ENCODE peak calls at places on chromosome 21, in nine cellular contexts. W, D, S, N, I, M, O, L and H are unnamed samples.

GRCh38 chr21:7916329-7917303 is 2604.8 kb upstream of the TPTE start:
- DNase-seq in O (no peak), L (no peak), W (no peak), D (no peak), S (no peak), M (no peak), I (no peak), N (no peak), H (no peak)

GRCh38 chr21:16532841-16533240 is 803.1 kb downstream of the USP25 start:
- DNase-seq in D (no peak), W (no peak), M (no peak), S (no peak), L (no peak), N (no peak), I (no peak), O (no peak), H (no peak)

GRCh38 chr21:43290529-43291346 is 121.9 kb downstream of the CRYAA start:
- DNase-seq in I (no peak), M (peak), W (no peak), D (no peak), L (peak), S (no peak), O (no peak), N (no peak), H (no peak)

GRCh38 chr21:20617130-20617529 is 381.1 kb upstream of the NCAM2 start:
- DNase-seq in L (no peak), M (no peak), I (no peak), D (peak), O (peak), N (peak), S (no peak), W (no peak), H (no peak)

GRCh38 chr21:44261675-44262295 is at the start of gene DNMT3L:
- DNase-seq in W (no peak), N (no peak), L (no peak), D (no peak), S (no peak), I (no peak), O (no peak), M (no peak), H (no peak)

GRCh38 chr21:31117046-31117916 is 79.0 kb upstream of the KRTAP19-8 start:
- DNase-seq in D (no peak), O (no peak), S (peak), I (no peak), W (no peak), M (no peak), N (no peak), L (no peak), H (peak)

GRCh38 chr21:32812035-32812434 is 40.5 kb upstream of the PAXBP1 start:
- DNase-seq in M (peak), N (no peak), D (no peak), W (no peak), S (no peak), I (no peak), L (no peak), O (no peak), H (no peak)

GRCh38 chr21:17769049-17769845 is 49.9 kb downstream of the C21orf91 start:
- DNase-seq in L (no peak), N (no peak), S (no peak), W (no peak), D (no peak), O (no peak), I (no peak), M (no peak), H (peak)

GRCh38 chr21:43864806-43865470 is at the start of gene AGPAT3:
- DNase-seq in D (no peak), W (no peak), S (no peak), I (no peak), N (no peak), M (peak), L (no peak), O (no peak), H (peak)

GRCh38 chr21:27104749-27105439 is 138.0 kb upstream of the ADAMTS5 start:
- DNase-seq in M (no peak), I (no peak), W (no peak), O (no peak), S (no peak), L (no peak), N (no peak), D (no peak), H (peak)

GRCh38 chr21:29904359-29905282 is 35.2 kb downstream of the GRIK1 start:
- DNase-seq in O (no peak), M (no peak), S (peak), N (no peak), W (no peak), I (no peak), L (no peak), D (no peak), H (peak)

GRCh38 chr21:32087452-32087851 is 191.4 kb downstream of the MIS18A start:
- DNase-seq in O (no peak), S (no peak), L (no peak), I (no peak), D (no peak), W (no peak), M (no peak), N (no peak), H (no peak)

GRCh38 chr21:43819511-43820405 is 30.4 kb downstream of the RRP1 start:
- DNase-seq in W (no peak), L (no peak), M (no peak), D (no peak), I (no peak), S (no peak), O (no peak), N (no peak), H (no peak)

GRCh38 chr21:27725916-27726315 is 759.0 kb upstream of the ADAMTS5 start:
- DNase-seq in O (no peak), N (no peak), W (no peak), M (no peak), I (no peak), L (no peak), D (no peak), S (no peak), H (peak)

GRCh38 chr21:18245493-18245967 is 897 bp downstream of the CHODL start:
- DNase-seq in S (no peak), W (no peak), I (no peak), L (no peak), M (peak), D (peak), O (peak), N (no peak), H (no peak)

GRCh38 chr21:32356874-32357395 is 35.9 kb downstream of the URB1 start:
- DNase-seq in N (no peak), M (no peak), W (no peak), S (no peak), L (no peak), O (no peak), I (no peak), D (no peak), H (no peak)

GRCh38 chr21:16322423-16322822 is 592.6 kb downstream of the USP25 start:
- DNase-seq in I (no peak), O (no peak), N (no peak), M (no peak), S (no peak), D (no peak), L (no peak), W (no peak), H (no peak)

GRCh38 chr21:35990609-35991008 is 69.7 kb downstream of the SETD4 start:
- DNase-seq in I (no peak), S (no peak), W (no peak), M (no peak), O (no peak), D (no peak), L (no peak), N (no peak), H (no peak)

GRCh38 chr21:43884861-43885370 is 19.9 kb downstream of the AGPAT3 start:
- DNase-seq in N (no peak), I (no peak), W (no peak), L (no peak), D (no peak), S (no peak), M (peak), O (no peak), H (no peak)

GRCh38 chr21:21963911-21964310 is 965.7 kb downstream of the NCAM2 start:
- DNase-seq in W (no peak), D (no peak), N (no peak), I (no peak), M (no peak), S (no peak), O (no peak), L (no peak), H (no peak)

GRCh38 chr21:27700974-27701614 is 734.2 kb upstream of the ADAMTS5 start:
- DNase-seq in I (peak), L (peak), N (peak), O (peak), W (peak), D (peak), S (peak), M (peak), H (peak)

GRCh38 chr21:16842716-16843115 is 670.1 kb upstream of the CXADR start:
- DNase-seq in S (no peak), D (no peak), M (no peak), W (no peak), O (no peak), N (no peak), I (no peak), L (no peak), H (no peak)

GRCh38 chr21:43758132-43758619 is 17.9 kb downstream of the CSTB start:
- DNase-seq in I (no peak), W (no peak), N (no peak), L (no peak), M (no peak), D (no peak), O (no peak), S (no peak), H (no peak)

GRCh38 chr21:31500071-31500470 is 156.0 kb upstream of the TIAM1 start:
- DNase-seq in W (no peak), I (no peak), O (no peak), D (no peak), S (no peak), M (no peak), N (no peak), L (no peak), H (no peak)

GRCh38 chr21:38858429-38859205 is 52.9 kb downstream of the ETS2 start:
- DNase-seq in D (no peak), I (no peak), L (no peak), S (no peak), M (no peak), N (no peak), O (no peak), W (no peak), H (no peak)

GRCh38 chr21:38859852-38860251 is 54.1 kb downstream of the ETS2 start:
- DNase-seq in D (no peak), L (no peak), I (no peak), O (no peak), N (no peak), W (no peak), M (no peak), S (peak), H (peak)

GRCh38 chr21:38861989-38862683 is 56.4 kb downstream of the ETS2 start:
- DNase-seq in O (no peak), N (no peak), M (no peak), S (no peak), D (no peak), L (no peak), W (no peak), I (no peak), H (no peak)

GRCh38 chr21:38863291-38863690 is 57.6 kb downstream of the ETS2 start:
- DNase-seq in W (no peak), L (no peak), M (no peak), I (no peak), O (no peak), D (no peak), N (no peak), S (no peak), H (no peak)

DNA sequence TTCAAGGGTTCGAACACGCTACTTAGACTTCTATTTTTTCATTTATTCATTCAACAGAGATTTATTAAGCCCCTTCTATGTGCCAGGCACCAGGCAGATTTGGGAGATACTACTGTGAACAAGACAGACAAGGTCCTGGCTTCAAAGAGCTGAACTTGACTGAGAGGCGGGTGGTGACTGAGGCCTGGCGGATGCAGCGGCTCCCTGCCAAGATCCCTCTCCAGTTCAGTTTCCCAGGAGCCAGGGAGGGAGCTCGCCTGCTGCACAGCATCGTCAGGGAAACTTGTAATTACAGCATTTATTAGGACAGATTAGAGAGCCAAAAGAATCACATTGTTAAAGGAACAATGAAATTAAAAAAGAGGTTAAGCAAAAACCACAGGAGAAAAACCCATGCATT is 55.3 kb downstream of the ETS2 start:
- DNase-seq in W (no peak), O (no peak), N (no peak), D (no peak), I (no peak), S (no peak), M (peak), L (no peak), H (no peak)
- H3K27ac ChIP-seq in W (no peak), O (no peak), N (no peak), D (no peak), I (no peak), S (no peak), M (no peak), L (no peak), H (no peak)

GRCh38 chr21:34147835-34148804 is 74.7 kb downstream of the MRPS6 start:
- DNase-seq in I (no peak), L (no peak), D (no peak), N (no peak), M (no peak), S (no peak), O (no peak), W (no peak), H (no peak)
- H3K27ac ChIP-seq in I (no peak), L (no peak), D (no peak), N (no peak), M (no peak), S (no peak), O (peak), W (peak), H (no peak)

GRCh38 chr21:24671901-24672300 is 935.4 kb downstream of the MRPL39 start:
- DNase-seq in O (no peak), L (no peak), N (no peak), I (no peak), W (no peak), D (no peak), M (no peak), S (no peak), H (peak)
- H3K27ac ChIP-seq in O (no peak), L (no peak), N (no peak), I (no peak), W (no peak), D (no peak), M (no peak), S (no peak), H (no peak)

GRCh38 chr21:14876464-14876863 is 188.3 kb downstream of the NRIP1 start:
- DNase-seq in L (peak), D (no peak), S (no peak), M (no peak), I (no peak), W (no peak), N (no peak), O (no peak), H (no peak)

GRCh38 chr21:14871861-14872260 is 192.9 kb downstream of the NRIP1 start:
- DNase-seq in L (peak), N (no peak), S (no peak), W (no peak), O (no peak), I (no peak), D (no peak), M (no peak), H (no peak)

GRCh38 chr21:14875186-14875585 is 189.6 kb downstream of the NRIP1 start:
- DNase-seq in O (no peak), W (no peak), D (no peak), L (no peak), N (no peak), I (no peak), S (no peak), M (no peak), H (no peak)

GRCh38 chr21:14875704-14876364 is 189.0 kb downstream of the NRIP1 start:
- DNase-seq in D (no peak), N (no peak), W (no peak), O (no peak), S (no peak), I (no peak), M (no peak), L (no peak), H (no peak)

GRCh38 chr21:14874379-14874778 is 190.4 kb downstream of the NRIP1 start:
- DNase-seq in M (no peak), D (no peak), S (no peak), W (no peak), N (no peak), L (no peak), O (no peak), I (no peak), H (peak)
- H3K27ac ChIP-seq in M (no peak), D (no peak), S (no peak), W (no peak), N (no peak), L (no peak), O (no peak), I (no peak), H (peak)

GRCh38 chr21:42061866-42062542 is 9.1 kb upstream of the UMODL1 start:
- DNase-seq in L (peak), N (no peak), O (no peak), W (no peak), M (peak), I (no peak), D (no peak), S (no peak), H (no peak)

GRCh38 chr21:42062543-42063022 is 8.5 kb upstream of the UMODL1 start:
- DNase-seq in M (no peak), I (no peak), L (peak), S (no peak), O (no peak), N (peak), W (no peak), D (no peak), H (no peak)

GRCh38 chr21:42059721-42060120 is 11.4 kb upstream of the UMODL1 start:
- DNase-seq in M (no peak), L (no peak), D (no peak), N (no peak), W (no peak), O (no peak), S (no peak), I (no peak), H (no peak)

GRCh38 chr21:42060166-42060565 is 11.0 kb upstream of the UMODL1 start:
- DNase-seq in N (no peak), O (no peak), D (no peak), W (no peak), M (peak), S (no peak), L (no peak), I (no peak), H (no peak)

DNA sequence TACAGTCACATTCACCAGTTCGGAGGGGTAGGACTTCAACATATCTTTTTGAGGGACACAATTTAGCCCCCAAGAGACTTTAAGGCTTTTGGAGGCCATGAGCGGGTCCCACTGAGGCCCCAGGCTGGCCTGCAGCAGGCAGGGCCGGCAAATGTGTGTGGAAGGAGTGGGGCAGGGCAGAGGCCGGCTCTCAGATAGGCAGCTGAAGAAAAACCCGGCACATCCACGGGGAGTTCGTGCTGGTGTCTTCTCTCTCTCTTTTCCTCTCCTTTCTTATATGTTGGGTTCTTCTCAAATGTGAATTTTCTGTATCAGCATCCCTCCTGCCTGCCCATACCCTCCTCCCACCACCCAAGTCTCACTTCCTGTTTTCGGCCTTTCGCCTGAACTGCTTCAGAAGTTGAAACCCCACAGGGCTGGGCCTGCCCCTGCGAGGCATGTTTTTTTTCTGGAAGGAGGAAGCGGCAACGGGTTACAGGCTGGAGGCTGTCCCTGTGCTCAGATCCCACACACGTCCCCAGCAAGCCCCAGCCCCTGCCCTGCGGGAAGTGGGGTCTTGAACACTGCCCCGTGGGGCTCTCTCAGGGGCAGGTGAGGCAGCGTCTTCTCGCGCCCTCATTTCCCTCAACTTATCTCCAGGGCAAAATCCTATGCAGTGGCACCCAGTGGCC is 9.8 kb upstream of the UMODL1 start:
- DNase-seq in O (no peak), N (no peak), D (no peak), L (peak), M (peak), I (no peak), W (no peak), S (no peak), H (no peak)
- H3K27ac ChIP-seq in O (no peak), N (peak), D (no peak), L (peak), M (no peak), I (no peak), W (no peak), S (no peak), H (no peak)

DNA sequence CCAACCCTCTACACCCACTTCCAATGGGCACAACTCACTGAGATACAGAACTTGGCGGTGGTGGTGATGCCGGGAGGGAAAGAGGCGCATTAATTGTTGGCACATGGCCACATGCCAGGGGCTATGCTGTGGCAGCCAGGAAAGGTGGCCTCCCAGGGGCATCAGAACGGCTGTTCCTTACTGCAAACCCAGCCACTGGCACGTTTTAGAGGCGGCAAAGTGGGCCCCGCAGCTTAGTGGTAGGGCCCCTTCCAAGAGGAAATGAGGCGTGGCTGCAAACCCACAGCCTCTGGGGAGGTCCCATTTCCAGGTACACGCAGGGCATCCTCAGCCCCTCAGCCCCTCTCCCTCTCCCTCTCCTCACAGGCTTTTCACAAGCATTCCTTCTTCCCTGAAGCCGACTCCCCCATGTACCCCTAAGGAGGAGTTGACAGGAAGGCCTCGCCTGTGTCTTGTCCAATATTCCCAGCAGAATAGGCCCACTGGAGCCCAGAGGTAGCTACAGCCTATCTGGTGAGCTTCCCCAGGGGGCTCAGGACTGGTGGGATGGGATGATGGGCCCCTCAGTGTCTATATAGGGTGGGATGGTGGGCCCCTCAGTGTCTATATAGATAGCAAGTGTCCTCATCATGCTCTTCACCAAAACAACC is 166.2 kb downstream of the CLIC6 start:
- DNase-seq in S (no peak), M (no peak), L (no peak), N (no peak), W (no peak), I (no peak), O (no peak), D (no peak), H (no peak)
- H3K27ac ChIP-seq in S (peak), M (no peak), L (peak), N (peak), W (peak), I (no peak), O (no peak), D (no peak), H (peak)